ENCODE peak calls at places on chromosomes 16 and 17, in seven cellular contexts. F is hippocampal formation; N is NCI-H1105; R is SHP77 treated with DMSO at 0.1 percent for 48 hours; C is fibroblast of pulmonary artery; S is stimulated activated CD8-positive, alpha-beta memory T cell treated with anti-CD3 and anti-CD28 coated beads, Interleukin-15, amount 100 ng/mL, for 48 hours; J is stomach. K is an unnamed sample.

GRCh38 chr16:15770512-15770911 is 86.3 kb downstream of the MYH11 start:
- DNase-seq in F (no peak), N (no peak), R (no peak), C (peak), S (no peak), J (no peak), K (no peak)

GRCh38 chr16:27431773-27432599 is 30.0 kb downstream of the IL21R start:
- DNase-seq in F (no peak), N (no peak), R (no peak), C (no peak), S (no peak), J (peak), K (no peak)

GRCh38 chr16:25176136-25176535 is 40.6 kb upstream of the AQP8 start:
- DNase-seq in F (no peak), N (no peak), R (no peak), C (no peak), S (no peak), J (no peak), K (no peak)

GRCh38 chr17:28528329-28529011 is 22.3 kb downstream of the FOXN1 start:
- DNase-seq in F (no peak), N (no peak), R (no peak), C (no peak), S (no peak), J (no peak), K (no peak)

GRCh38 chr17:8089728-8090127 is 2.2 kb upstream of the ALOX12B start:
- DNase-seq in F (no peak), N (no peak), R (no peak), C (no peak), S (no peak), J (no peak), K (no peak)

GRCh38 chr16:66604376-66605176 is at the start of gene CMTM3:
- DNase-seq in F (no peak), N (no peak), R (no peak), C (peak), S (peak), J (peak), K (peak)

GRCh38 chr16:75471723-75472634 is 7.5 kb upstream of the TMEM170A start:
- DNase-seq in F (peak), N (peak), R (peak), C (peak), S (no peak), J (peak), K (peak)

GRCh38 chr17:73532441-73532901 is 111.8 kb downstream of the SDK2 start:
- DNase-seq in F (no peak), N (peak), R (peak), C (no peak), S (no peak), J (no peak), K (no peak)

GRCh38 chr16:66020642-66021041 is 345.8 kb upstream of the CDH5 start:
- DNase-seq in F (no peak), N (no peak), R (no peak), C (no peak), S (no peak), J (no peak), K (no peak)

GRCh38 chr17:66412857-66413563 is 110.6 kb downstream of the PRKCA start:
- DNase-seq in F (no peak), N (no peak), R (no peak), C (no peak), S (no peak), J (no peak), K (no peak)

GRCh38 chr17:47315451-47316266 is 8.1 kb upstream of the EFCAB13 start:
- DNase-seq in F (peak), N (peak), R (peak), C (peak), S (no peak), J (no peak), K (no peak)

GRCh38 chr16:27924411-27925118 is 138.9 kb downstream of the GSG1L start:
- DNase-seq in F (no peak), N (no peak), R (no peak), C (peak), S (no peak), J (no peak), K (no peak)

GRCh38 chr17:44221862-44222111 is 2.3 kb upstream of the UBTF start:
- DNase-seq in F (no peak), N (no peak), R (no peak), C (no peak), S (no peak), J (no peak), K (peak)

GRCh38 chr16:380837-381787 is 666 bp downstream of the PGAP6 start:
- DNase-seq in F (no peak), N (no peak), R (no peak), C (no peak), S (no peak), J (no peak), K (no peak)

GRCh38 chr17:57707892-57708291 is 37.2 kb downstream of the CCDC182 start:
- DNase-seq in F (no peak), N (no peak), R (no peak), C (peak), S (no peak), J (no peak), K (no peak)

GRCh38 chr17:44307387-44308186 is 814 bp upstream of the RUNDC3A start:
- DNase-seq in F (peak), N (peak), R (peak), C (peak), S (no peak), J (no peak), K (no peak)

GRCh38 chr17:61556224-61557188 is 34.5 kb downstream of the NACA2 start:
- DNase-seq in F (no peak), N (no peak), R (no peak), C (peak), S (no peak), J (no peak), K (no peak)